ENCODE peak calls at places on chromosomes 5 and 9, in five cellular contexts. N is mesenchymal stem cell, P is neuronal stem cell, T is IMR-90, C is H1. S is an unnamed sample.

GRCh38 chr9:71096431-71097108 is 24.9 kb downstream of the TRPM3 start:
- DNase-seq in T (no peak), N (no peak), P (no peak), C (no peak), S (no peak)

GRCh38 chr5:84382363-84383295 is 2.1 kb downstream of the EDIL3 start:
- DNase-seq in T (peak), C (peak), P (peak), N (peak), S (peak)

GRCh38 chr5:21802869-21803490 is 1050.2 kb downstream of the CDH12 start:
- DNase-seq in P (peak), C (no peak), N (peak), T (peak), S (peak)

GRCh38 chr5:2387224-2388004 is 364.1 kb downstream of the IRX2 start:
- DNase-seq in T (no peak), C (no peak), P (no peak), N (no peak), S (no peak)

GRCh38 chr9:37902804-37903580 is 935 bp downstream of the SLC25A51 start:
- DNase-seq in N (peak), P (peak), C (no peak), T (peak), S (peak)

GRCh38 chr5:19853616-19854240 is 134.3 kb downstream of the CDH18 start:
- DNase-seq in C (no peak), P (no peak), N (peak), T (peak), S (peak)

GRCh38 chr5:79771387-79771786 is 81.8 kb downstream of the CMYA5 start:
- DNase-seq in N (peak), T (peak), C (no peak), P (no peak), S (peak)

GRCh38 chr9:127360829-127361228 is 36.1 kb upstream of the SLC2A8 start:
- DNase-seq in P (no peak), C (no peak), T (peak), N (peak), S (peak)

GRCh38 chr5:94223231-94223630 is 395.2 kb downstream of the KIAA0825 start:
- DNase-seq in P (no peak), N (no peak), T (no peak), C (no peak), S (no peak)

GRCh38 chr9:89418882-89419641 is 78.9 kb downstream of the SEMA4D start:
- DNase-seq in P (no peak), N (no peak), C (no peak), T (no peak), S (no peak)

GRCh38 chr9:122134822-122135528 is 24.6 kb downstream of the NDUFA8 start:
- DNase-seq in C (peak), P (peak), N (peak), T (peak), S (peak)

GRCh38 chr9:75907329-75907728 is 16.9 kb downstream of the PCSK5 start:
- DNase-seq in T (peak), C (no peak), N (peak), P (no peak), S (no peak)

GRCh38 chr5:66306105-66306843 is 162.2 kb downstream of the SREK1 start:
- DNase-seq in C (peak), N (peak), T (peak), P (peak), S (peak)

GRCh38 chr9:107768224-107768623 is 278.7 kb upstream of the KLF4 start:
- DNase-seq in P (no peak), T (no peak), C (no peak), N (no peak), S (peak)

GRCh38 chr9:111649016-111649415 is 12.4 kb upstream of the GNG10 start:
- DNase-seq in P (no peak), C (no peak), N (no peak), T (no peak), S (no peak)

GRCh38 chr5:85590764-85591163 is 1027.0 kb upstream of the COX7C start:
- DNase-seq in N (no peak), C (no peak), P (no peak), T (no peak), S (no peak)

GRCh38 chr9:32500768-32501167 is 25.2 kb downstream of the RIGI start:
- DNase-seq in T (peak), N (peak), P (no peak), C (no peak), S (no peak)

GRCh38 chr9:33180526-33181184 is 13.5 kb upstream of the B4GALT1 start:
- DNase-seq in T (peak), C (no peak), N (no peak), P (no peak), S (peak)

GRCh38 chr5:163509288-163510040 is 4.0 kb downstream of the MAT2B start:
- DNase-seq in P (no peak), T (peak), C (no peak), N (peak), S (peak)

GRCh38 chr9:121699271-121700164 is 48.1 kb downstream of the DAB2IP start:
- DNase-seq in C (peak), T (peak), P (peak), N (peak), S (peak)

GRCh38 chr9:89400398-89401116 is 82.3 kb downstream of the SECISBP2 start:
- DNase-seq in C (no peak), T (no peak), P (no peak), N (no peak), S (no peak)

GRCh38 chr9:100589582-100589981 is 11.7 kb downstream of the CAVIN4 start:
- DNase-seq in C (no peak), N (no peak), T (peak), P (no peak), S (no peak)

GRCh38 chr5:96150007-96150406 is 188.4 kb upstream of the ELL2 start:
- DNase-seq in C (no peak), N (no peak), T (no peak), P (no peak), S (peak)

GRCh38 chr5:9455826-9456434 is 89.9 kb downstream of the SEMA5A start:
- DNase-seq in P (peak), T (no peak), C (no peak), N (no peak), S (peak)

GRCh38 chr5:154308457-154309360 is 118.2 kb downstream of the GALNT10 start:
- DNase-seq in C (no peak), N (peak), P (no peak), T (peak), S (no peak)

GRCh38 chr9:79210541-79211243 is 361.1 kb upstream of the TLE4 start:
- DNase-seq in N (no peak), P (no peak), C (no peak), T (peak), S (no peak)

GRCh38 chr9:68489636-68490035 is 51.0 kb downstream of the TMEM252 start:
- DNase-seq in P (no peak), N (peak), T (peak), C (no peak), S (no peak)

GRCh38 chr5:132369012-132369470 is 469 bp upstream of the SLC22A5 start:
- DNase-seq in T (no peak), C (no peak), P (no peak), N (peak), S (no peak)

GRCh38 chr5:153511632-153512031 is 21.2 kb downstream of the GRIA1 start:
- DNase-seq in T (no peak), P (no peak), N (no peak), C (no peak), S (no peak)

GRCh38 chr5:135205616-135206349 is 171.8 kb upstream of the PITX1 start:
- DNase-seq in P (no peak), T (peak), C (no peak), N (peak), S (no peak)

GRCh38 chr9:131476777-131477345 is 25.9 kb upstream of the POMT1 start:
- DNase-seq in N (no peak), P (no peak), T (no peak), C (no peak), S (no peak)

GRCh38 chr5:165779505-165779904 is 2274.1 kb downstream of the MAT2B start:
- DNase-seq in N (no peak), T (no peak), C (no peak), P (no peak), S (no peak)

GRCh38 chr5:10441992-10442435 is 335 bp downstream of the ROPN1L start:
- DNase-seq in C (no peak), N (peak), P (no peak), T (no peak), S (no peak)

GRCh38 chr5:147168578-147169327 is 66.1 kb upstream of the STK32A start:
- DNase-seq in T (peak), N (peak), P (no peak), C (no peak), S (peak)

GRCh38 chr5:129593525-129593924 is 133.4 kb downstream of the ADAMTS19 start:
- DNase-seq in T (no peak), N (peak), C (no peak), P (no peak), S (no peak)

GRCh38 chr9:120348951-120349429 is 231.0 kb downstream of the CDK5RAP2 start:
- DNase-seq in N (peak), C (peak), P (peak), T (peak), S (peak)

GRCh38 chr5:151772868-151773561 is 1.3 kb downstream of the G3BP1 start:
- DNase-seq in N (peak), P (no peak), T (peak), C (no peak), S (no peak)

DNA sequence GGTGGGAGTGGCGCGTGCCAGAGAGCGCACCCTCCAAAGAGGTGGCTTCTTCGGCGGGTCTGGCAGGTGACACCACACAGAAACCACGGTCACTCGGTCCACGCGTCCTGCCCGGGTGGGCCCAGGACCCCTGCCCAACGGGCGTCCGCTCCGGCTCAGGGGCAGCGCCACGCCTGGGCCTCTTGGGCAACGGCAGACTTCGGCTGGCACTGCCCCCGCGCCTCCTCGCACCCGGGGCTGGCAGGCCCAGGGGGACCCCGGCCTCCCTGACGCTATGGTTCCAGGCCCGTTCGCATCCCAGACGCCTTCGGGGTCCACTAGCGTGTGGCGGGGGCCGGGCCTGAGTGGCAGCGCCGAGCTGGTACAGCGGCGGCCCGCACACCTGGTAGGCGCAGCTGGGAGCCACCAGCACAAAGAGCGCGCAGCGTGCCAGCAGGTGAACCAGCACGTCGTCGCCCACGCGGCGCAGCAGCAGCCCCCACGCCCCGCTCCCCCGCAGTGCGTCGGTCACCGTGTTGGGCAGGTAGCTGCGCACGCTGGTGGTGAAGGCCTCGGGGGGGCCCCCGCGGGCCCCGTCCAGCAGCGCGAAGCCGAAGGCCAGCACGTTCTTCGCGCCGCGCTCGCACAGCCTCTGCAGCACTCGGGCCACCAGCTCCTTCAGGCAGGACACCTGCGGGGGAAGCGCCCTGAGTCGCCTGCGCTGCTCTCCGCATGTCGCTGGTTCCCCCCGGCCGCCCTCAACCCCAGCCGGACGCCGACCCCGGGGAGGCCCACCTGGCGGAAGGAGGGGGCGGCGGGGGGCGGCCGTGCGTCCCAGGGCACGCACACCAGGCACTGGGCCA is 650 bp downstream of the TERT start:
- DNase-seq in T (no peak), N (no peak), P (no peak), C (peak), S (peak)
- H3K4me3 ChIP-seq in T (no peak), N (no peak), P (peak), C (peak), S (peak)

DNA sequence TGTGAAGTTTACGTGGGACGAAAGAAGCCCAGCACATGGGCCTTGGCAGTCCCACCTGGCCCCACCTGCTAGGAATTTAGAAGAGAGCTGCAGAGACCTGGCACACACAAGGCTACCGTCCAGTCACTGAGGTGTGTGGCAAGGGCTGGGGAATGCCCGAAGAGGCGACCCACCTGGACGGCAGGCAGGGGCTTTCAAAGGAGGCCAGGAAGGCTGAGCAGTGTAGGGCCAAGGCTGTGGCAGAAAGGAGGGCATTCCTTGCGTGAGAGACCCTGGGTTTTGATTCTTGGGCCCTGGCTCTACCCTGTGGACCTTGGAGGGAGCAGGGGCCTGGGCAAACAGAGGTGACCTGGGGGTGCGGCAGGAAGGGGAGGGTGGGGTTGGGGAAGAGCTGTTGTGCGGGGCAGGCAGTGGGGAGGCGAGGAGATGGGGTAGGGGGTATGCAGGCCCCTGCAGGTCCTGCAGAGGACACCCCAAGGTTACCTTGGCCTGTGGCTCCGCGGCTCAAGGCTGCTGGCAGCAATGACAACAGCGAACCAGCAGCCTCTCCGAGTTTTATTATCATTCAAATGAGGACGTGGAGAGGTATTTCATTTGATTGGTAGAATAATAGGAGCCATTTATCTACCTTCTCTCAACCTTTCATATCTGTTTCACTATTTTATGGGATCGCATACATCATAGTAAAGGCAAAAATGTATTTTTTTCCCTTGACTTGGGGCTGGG is 24.8 kb downstream of the TSPAN17 start:
- DNase-seq in T (no peak), N (no peak), P (no peak), C (no peak), S (no peak)
- H2BK15ac ChIP-seq in T (no peak), N (no peak), P (peak), C (peak), S (no peak)

GRCh38 chr5:98777295-98777694 is 3.8 kb downstream of the RGMB start:
- DNase-seq in C (no peak), N (no peak), P (no peak), T (no peak), S (no peak)

GRCh38 chr5:98775246-98775961 is 1.9 kb downstream of the RGMB start:
- DNase-seq in C (no peak), P (peak), T (no peak), N (peak), S (no peak)

GRCh38 chr5:98773464-98774191 is at the start of gene RGMB:
- DNase-seq in C (peak), P (peak), N (peak), T (peak), S (peak)

GRCh38 chr5:98774192-98775046 is 956 bp downstream of the RGMB start:
- DNase-seq in N (peak), C (peak), P (peak), T (peak), S (peak)

DNA sequence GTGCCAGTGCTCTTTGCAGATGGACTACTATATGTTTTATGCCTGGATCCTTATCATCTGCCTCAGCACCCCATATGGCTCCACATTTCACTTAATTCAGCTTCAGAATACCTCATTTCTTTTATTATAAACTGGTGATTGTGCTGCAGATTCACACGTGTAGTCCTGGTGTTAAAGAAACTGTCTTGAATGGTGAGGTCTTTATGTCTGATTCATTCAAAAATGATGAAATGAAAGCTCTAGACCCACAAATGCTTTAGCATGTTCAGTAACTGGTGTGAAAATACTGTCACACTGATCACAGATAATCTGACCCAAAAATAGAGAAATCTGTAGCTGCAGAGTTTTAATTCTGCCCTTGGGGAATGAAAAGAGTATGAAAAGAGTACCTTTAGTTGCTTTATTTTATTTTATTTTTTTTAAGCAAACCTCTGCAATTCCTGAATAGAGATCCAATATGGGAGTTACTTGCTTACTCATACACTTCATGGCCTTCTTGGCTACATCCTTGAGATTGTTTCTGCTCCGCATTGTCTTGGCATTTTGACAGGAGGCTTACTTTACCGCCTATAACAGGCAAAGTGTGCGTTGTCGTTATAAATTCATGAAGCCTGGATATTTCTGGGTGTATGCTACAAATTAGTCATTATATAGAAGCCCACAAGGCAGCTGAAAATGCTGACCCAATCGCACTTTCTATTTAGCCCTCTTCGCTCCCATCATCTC is 2.7 kb downstream of the RGMB start:
- DNase-seq in P (no peak), N (peak), C (no peak), T (peak), S (no peak)
- H3K4me3 ChIP-seq in P (peak), N (peak), C (no peak), T (peak), S (no peak)

DNA sequence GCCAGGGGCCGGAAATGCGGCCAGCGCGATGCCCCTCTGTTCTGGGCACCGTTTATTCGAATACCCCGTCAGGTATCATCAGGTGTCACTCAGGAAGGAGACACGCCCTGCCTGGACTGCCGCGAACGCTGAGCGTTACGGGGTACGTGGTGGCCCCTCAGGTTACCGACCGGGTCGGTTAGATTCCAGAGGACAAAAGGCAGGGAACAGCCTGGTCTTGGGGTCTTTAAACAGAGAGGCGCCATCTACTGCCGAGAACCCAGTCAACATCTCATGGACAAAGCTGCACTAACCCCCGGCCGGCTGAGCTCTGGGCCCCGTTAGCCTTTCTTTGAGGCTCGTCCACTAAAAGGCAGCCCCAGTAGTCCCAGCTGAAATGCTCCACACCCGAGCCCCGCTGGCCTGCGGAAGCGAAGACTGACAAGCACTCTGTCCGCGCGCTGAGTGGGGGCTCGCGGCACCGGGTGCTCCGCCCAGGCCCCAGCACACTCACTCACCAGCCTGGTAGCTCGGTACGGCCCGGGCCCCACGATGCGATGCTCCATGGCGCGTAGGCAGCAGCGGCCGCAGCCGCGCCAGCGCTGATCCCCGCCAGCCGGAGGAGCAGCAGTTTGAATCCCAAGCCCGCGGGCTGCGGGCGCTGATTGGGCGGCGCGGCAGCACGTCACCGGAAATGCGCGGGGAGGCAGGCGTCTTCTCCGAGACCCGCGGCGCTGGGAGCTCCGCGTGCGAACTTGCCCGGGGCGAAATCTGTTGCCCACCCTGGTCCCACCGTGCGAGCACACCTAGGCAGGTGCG is at the start of gene DEPDC1B:
- DNase-seq in T (peak), P (peak), C (peak), N (peak), S (peak)
- H2BK15ac ChIP-seq in T (no peak), P (peak), C (peak), N (peak), S (no peak)

GRCh38 chr5:17256839-17257238 is 39.4 kb downstream of the BASP1 start:
- DNase-seq in N (no peak), T (no peak), P (no peak), C (no peak), S (no peak)

GRCh38 chr5:17255471-17256016 is 38.1 kb downstream of the BASP1 start:
- DNase-seq in T (no peak), P (no peak), C (no peak), N (peak), S (no peak)

GRCh38 chr5:17248999-17249634 is 31.7 kb downstream of the BASP1 start:
- DNase-seq in C (no peak), N (peak), P (no peak), T (peak), S (peak)

GRCh38 chr5:17256171-17256570 is 38.7 kb downstream of the BASP1 start:
- DNase-seq in N (peak), P (no peak), C (no peak), T (no peak), S (no peak)

GRCh38 chr5:17252543-17252942 is 35.1 kb downstream of the BASP1 start:
- DNase-seq in C (no peak), N (no peak), P (no peak), T (peak), S (no peak)
- H3K4me3 ChIP-seq in C (no peak), N (no peak), P (no peak), T (no peak), S (no peak)